ENCODE peak calls at places on chromosomes 13 and 19, in four cellular contexts. One of them, this sample, is unnamed.

GRCh38 chr13:45198924-45199323 is 1.9 kb downstream of the KCTD4 start:
- DNase-seq in germinal center: no peak
- DNase-seq in kidney tubule cell: no peak
- DNase-seq in EH: no peak
- DNase-seq in this sample: no peak

GRCh38 chr13:80957019-80957650 is 616.2 kb upstream of the SPRY2 start:
- DNase-seq in germinal center: no peak
- DNase-seq in kidney tubule cell: no peak
- DNase-seq in EH: no peak
- DNase-seq in this sample: no peak

GRCh38 chr13:21674271-21675009 is 3.6 kb downstream of the FGF9 start:
- DNase-seq in germinal center: peak
- DNase-seq in kidney tubule cell: no peak
- DNase-seq in EH: no peak
- DNase-seq in this sample: no peak

GRCh38 chr19:5572556-5573286 is 5.0 kb upstream of the TINCR start:
- DNase-seq in germinal center: no peak
- DNase-seq in kidney tubule cell: no peak
- DNase-seq in EH: no peak
- DNase-seq in this sample: no peak

GRCh38 chr19:15374796-15375440 is 4.7 kb downstream of the AKAP8 start:
- DNase-seq in germinal center: no peak
- DNase-seq in kidney tubule cell: peak
- DNase-seq in EH: no peak
- DNase-seq in this sample: no peak

GRCh38 chr13:113765241-113765910 is 6.3 kb downstream of the TMEM255B start:
- DNase-seq in germinal center: no peak
- DNase-seq in kidney tubule cell: no peak
- DNase-seq in EH: no peak
- DNase-seq in this sample: no peak

GRCh38 chr19:11067356-11068113 is 21.7 kb upstream of the LDLR start:
- DNase-seq in germinal center: no peak
- DNase-seq in kidney tubule cell: peak
- DNase-seq in EH: peak
- DNase-seq in this sample: no peak

GRCh38 chr19:45556835-45557234 is 27.8 kb downstream of the OPA3 start:
- DNase-seq in germinal center: no peak
- DNase-seq in kidney tubule cell: no peak
- DNase-seq in EH: no peak
- DNase-seq in this sample: no peak

This sample was measured in natural killer cell treated with Interleukin-12 subunit alpha and Interleukin-12 subunit beta and Interleukin-15 and Interleukin-18, amount 100 ng/mL, for 72 hours.